ENCODE peak calls at places on chromosomes 7 and 10, in nine cellular contexts. One of them, this sample, is unnamed.

GRCh38 chr7:363626-364025 is 73.7 kb downstream of the FOXL3 start:
- DNase-seq in K562: no peak
- DNase-seq in right atrium auricular region: no peak
- DNase-seq in brain microvascular endothelial cell: no peak
- DNase-seq in Panc1: no peak
- DNase-seq in fibroblast of lung: no peak
- DNase-seq in mucosa of descending colon: peak
- DNase-seq in astrocyte of the spinal cord: no peak
- DNase-seq in heart right ventricle: no peak
- DNase-seq in this sample: no peak

GRCh38 chr7:151566897-151567320 is 47.2 kb upstream of the RHEB start:
- DNase-seq in heart right ventricle: no peak
- DNase-seq in right atrium auricular region: no peak
- DNase-seq in Panc1: no peak
- DNase-seq in astrocyte of the spinal cord: no peak
- DNase-seq in brain microvascular endothelial cell: peak
- DNase-seq in mucosa of descending colon: no peak
- DNase-seq in K562: no peak
- DNase-seq in fibroblast of lung: peak
- DNase-seq in this sample: peak

GRCh38 chr7:388961-389701 is 99.2 kb downstream of the FOXL3 start:
- DNase-seq in mucosa of descending colon: peak
- DNase-seq in heart right ventricle: no peak
- DNase-seq in Panc1: no peak
- DNase-seq in K562: no peak
- DNase-seq in right atrium auricular region: no peak
- DNase-seq in fibroblast of lung: no peak
- DNase-seq in brain microvascular endothelial cell: no peak
- DNase-seq in astrocyte of the spinal cord: no peak
- DNase-seq in this sample: no peak

GRCh38 chr7:5218564-5219360 is 28.7 kb downstream of the WIPI2 start:
- DNase-seq in fibroblast of lung: no peak
- DNase-seq in K562: no peak
- DNase-seq in astrocyte of the spinal cord: no peak
- DNase-seq in right atrium auricular region: no peak
- DNase-seq in brain microvascular endothelial cell: no peak
- DNase-seq in mucosa of descending colon: peak
- DNase-seq in Panc1: no peak
- DNase-seq in heart right ventricle: no peak
- DNase-seq in this sample: no peak

GRCh38 chr7:142739927-142740492 is 9.3 kb upstream of the PRSS1 start:
- DNase-seq in right atrium auricular region: no peak
- DNase-seq in brain microvascular endothelial cell: no peak
- DNase-seq in K562: no peak
- DNase-seq in astrocyte of the spinal cord: no peak
- DNase-seq in mucosa of descending colon: no peak
- DNase-seq in Panc1: no peak
- DNase-seq in fibroblast of lung: no peak
- DNase-seq in heart right ventricle: no peak
- DNase-seq in this sample: no peak

GRCh38 chr7:159024280-159024951 is 120.3 kb downstream of the VIPR2 start:
- DNase-seq in right atrium auricular region: no peak
- DNase-seq in K562: no peak
- DNase-seq in astrocyte of the spinal cord: no peak
- DNase-seq in fibroblast of lung: no peak
- DNase-seq in brain microvascular endothelial cell: no peak
- DNase-seq in mucosa of descending colon: no peak
- DNase-seq in Panc1: no peak
- DNase-seq in heart right ventricle: no peak
- DNase-seq in this sample: no peak

GRCh38 chr7:1151156-1151555 is 8.8 kb downstream of the ZFAND2A start:
- DNase-seq in Panc1: no peak
- DNase-seq in heart right ventricle: no peak
- DNase-seq in K562: no peak
- DNase-seq in astrocyte of the spinal cord: no peak
- DNase-seq in right atrium auricular region: no peak
- DNase-seq in brain microvascular endothelial cell: no peak
- DNase-seq in mucosa of descending colon: no peak
- DNase-seq in fibroblast of lung: no peak
- DNase-seq in this sample: no peak

GRCh38 chr7:24970676-24971075 is 9.3 kb downstream of the OSBPL3 start:
- DNase-seq in Panc1: no peak
- DNase-seq in right atrium auricular region: no peak
- DNase-seq in brain microvascular endothelial cell: no peak
- DNase-seq in K562: no peak
- DNase-seq in mucosa of descending colon: no peak
- DNase-seq in fibroblast of lung: peak
- DNase-seq in astrocyte of the spinal cord: peak
- DNase-seq in heart right ventricle: no peak
- DNase-seq in this sample: peak

GRCh38 chr7:83306487-83306886 is 143.8 kb upstream of the PCLO start:
- DNase-seq in Panc1: no peak
- DNase-seq in heart right ventricle: no peak
- DNase-seq in mucosa of descending colon: no peak
- DNase-seq in K562: no peak
- DNase-seq in astrocyte of the spinal cord: no peak
- DNase-seq in brain microvascular endothelial cell: no peak
- DNase-seq in right atrium auricular region: no peak
- DNase-seq in fibroblast of lung: no peak
- DNase-seq in this sample: no peak

GRCh38 chr7:72183835-72184234 is 228.3 kb downstream of the CALN1 start:
- DNase-seq in K562: peak
- DNase-seq in fibroblast of lung: no peak
- DNase-seq in astrocyte of the spinal cord: no peak
- DNase-seq in heart right ventricle: no peak
- DNase-seq in Panc1: no peak
- DNase-seq in mucosa of descending colon: no peak
- DNase-seq in brain microvascular endothelial cell: no peak
- DNase-seq in right atrium auricular region: no peak
- DNase-seq in this sample: peak

GRCh38 chr10:128850647-128851046 is 616.4 kb upstream of the MGMT start:
- DNase-seq in K562: no peak
- DNase-seq in brain microvascular endothelial cell: no peak
- DNase-seq in fibroblast of lung: no peak
- DNase-seq in astrocyte of the spinal cord: no peak
- DNase-seq in mucosa of descending colon: no peak
- DNase-seq in heart right ventricle: no peak
- DNase-seq in Panc1: no peak
- DNase-seq in right atrium auricular region: no peak
- DNase-seq in this sample: no peak

GRCh38 chr7:104943502-104944343 is 70.3 kb upstream of the KMT2E start:
- DNase-seq in brain microvascular endothelial cell: peak
- DNase-seq in right atrium auricular region: peak
- DNase-seq in fibroblast of lung: no peak
- DNase-seq in K562: peak
- DNase-seq in mucosa of descending colon: peak
- DNase-seq in heart right ventricle: peak
- DNase-seq in astrocyte of the spinal cord: peak
- DNase-seq in Panc1: no peak
- DNase-seq in this sample: no peak
- H3K4me3 ChIP-seq in brain microvascular endothelial cell: no peak
- H3K4me3 ChIP-seq in right atrium auricular region: no peak
- H3K4me3 ChIP-seq in fibroblast of lung: no peak
- H3K4me3 ChIP-seq in K562: no peak
- H3K4me3 ChIP-seq in mucosa of descending colon: no peak
- H3K4me3 ChIP-seq in heart right ventricle: no peak
- H3K4me3 ChIP-seq in astrocyte of the spinal cord: no peak
- H3K4me3 ChIP-seq in Panc1: no peak
- H3K4me3 ChIP-seq in this sample: no peak

DNA sequence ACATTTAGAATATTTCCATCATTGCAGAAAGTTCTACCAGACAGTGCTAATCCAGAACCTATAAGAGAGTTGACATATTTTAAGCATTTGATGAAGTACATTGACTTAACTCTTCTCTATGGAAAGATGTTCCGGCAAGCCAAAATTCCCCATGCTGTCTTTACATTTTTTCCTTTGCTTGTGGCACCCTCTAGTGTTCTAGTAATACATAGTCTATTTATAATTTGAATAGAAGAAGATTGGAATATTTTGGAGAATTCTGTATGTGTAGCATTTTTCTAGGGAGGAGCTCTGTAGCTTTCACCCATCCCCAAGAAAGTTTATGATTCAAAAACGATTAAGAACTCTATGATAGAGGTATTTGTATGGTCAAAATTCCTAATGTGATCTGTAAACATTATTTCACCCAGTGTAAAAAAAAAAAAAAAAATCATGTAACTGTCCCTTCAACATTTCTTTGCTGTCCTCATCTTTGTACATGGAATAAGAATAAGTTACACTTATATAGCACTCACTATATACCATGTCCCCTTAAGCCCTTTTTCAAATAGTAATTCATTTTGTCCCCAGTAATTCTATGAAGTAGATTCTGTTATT is 33.2 kb downstream of the NRF1 start:
- DNase-seq in Panc1: peak
- DNase-seq in heart right ventricle: no peak
- DNase-seq in astrocyte of the spinal cord: peak
- DNase-seq in fibroblast of lung: peak
- DNase-seq in mucosa of descending colon: no peak
- DNase-seq in K562: peak
- DNase-seq in right atrium auricular region: no peak
- DNase-seq in brain microvascular endothelial cell: peak
- DNase-seq in this sample: peak
- TF ChIP-seq CTCF in Panc1: peak
- TF ChIP-seq CTCF in heart right ventricle: peak
- TF ChIP-seq CTCF in astrocyte of the spinal cord: peak
- TF ChIP-seq CTCF in fibroblast of lung: peak
- TF ChIP-seq CTCF in mucosa of descending colon: no peak
- TF ChIP-seq CTCF in K562: peak
- TF ChIP-seq CTCF in right atrium auricular region: peak
- TF ChIP-seq CTCF in brain microvascular endothelial cell: peak
- TF ChIP-seq CTCF in this sample: peak

GRCh38 chr10:99522511-99523250 is 10.1 kb upstream of the NKX2-3 start:
- DNase-seq in mucosa of descending colon: peak
- DNase-seq in heart right ventricle: peak
- DNase-seq in astrocyte of the spinal cord: no peak
- DNase-seq in fibroblast of lung: no peak
- DNase-seq in Panc1: no peak
- DNase-seq in K562: no peak
- DNase-seq in right atrium auricular region: no peak
- DNase-seq in brain microvascular endothelial cell: no peak
- DNase-seq in this sample: no peak
- H3K4me3 ChIP-seq in mucosa of descending colon: no peak
- H3K4me3 ChIP-seq in heart right ventricle: no peak
- H3K4me3 ChIP-seq in astrocyte of the spinal cord: no peak
- H3K4me3 ChIP-seq in fibroblast of lung: no peak
- H3K4me3 ChIP-seq in Panc1: no peak
- H3K4me3 ChIP-seq in K562: no peak
- H3K4me3 ChIP-seq in right atrium auricular region: no peak
- H3K4me3 ChIP-seq in brain microvascular endothelial cell: no peak
- H3K4me3 ChIP-seq in this sample: no peak

DNA sequence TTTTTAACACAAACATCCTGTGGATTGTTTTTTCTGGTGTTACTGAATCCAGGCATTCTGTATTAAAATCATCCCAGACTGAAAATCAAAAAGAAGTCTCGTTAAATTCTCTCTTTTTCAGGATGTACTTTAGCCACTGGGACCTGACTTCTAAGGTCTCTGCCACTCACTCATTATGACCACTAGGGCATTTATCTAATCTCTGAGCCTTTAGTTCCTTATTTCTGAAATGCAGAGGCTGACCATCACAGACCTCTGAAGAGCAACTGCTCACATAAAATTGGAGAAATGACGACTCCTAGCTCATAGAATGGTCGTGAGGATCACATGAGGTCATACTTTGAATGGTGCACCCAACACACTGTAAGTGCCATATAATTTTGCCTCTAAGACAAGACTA is 63.2 kb downstream of the KCNMA1 start:
- DNase-seq in right atrium auricular region: no peak
- DNase-seq in K562: peak
- DNase-seq in heart right ventricle: no peak
- DNase-seq in Panc1: no peak
- DNase-seq in astrocyte of the spinal cord: no peak
- DNase-seq in mucosa of descending colon: no peak
- DNase-seq in fibroblast of lung: no peak
- DNase-seq in brain microvascular endothelial cell: no peak
- DNase-seq in this sample: no peak
- TF ChIP-seq CTCF in right atrium auricular region: no peak
- TF ChIP-seq CTCF in K562: peak
- TF ChIP-seq CTCF in heart right ventricle: no peak
- TF ChIP-seq CTCF in Panc1: no peak
- TF ChIP-seq CTCF in astrocyte of the spinal cord: peak
- TF ChIP-seq CTCF in mucosa of descending colon: no peak
- TF ChIP-seq CTCF in fibroblast of lung: peak
- TF ChIP-seq CTCF in brain microvascular endothelial cell: peak
- TF ChIP-seq CTCF in this sample: no peak

DNA sequence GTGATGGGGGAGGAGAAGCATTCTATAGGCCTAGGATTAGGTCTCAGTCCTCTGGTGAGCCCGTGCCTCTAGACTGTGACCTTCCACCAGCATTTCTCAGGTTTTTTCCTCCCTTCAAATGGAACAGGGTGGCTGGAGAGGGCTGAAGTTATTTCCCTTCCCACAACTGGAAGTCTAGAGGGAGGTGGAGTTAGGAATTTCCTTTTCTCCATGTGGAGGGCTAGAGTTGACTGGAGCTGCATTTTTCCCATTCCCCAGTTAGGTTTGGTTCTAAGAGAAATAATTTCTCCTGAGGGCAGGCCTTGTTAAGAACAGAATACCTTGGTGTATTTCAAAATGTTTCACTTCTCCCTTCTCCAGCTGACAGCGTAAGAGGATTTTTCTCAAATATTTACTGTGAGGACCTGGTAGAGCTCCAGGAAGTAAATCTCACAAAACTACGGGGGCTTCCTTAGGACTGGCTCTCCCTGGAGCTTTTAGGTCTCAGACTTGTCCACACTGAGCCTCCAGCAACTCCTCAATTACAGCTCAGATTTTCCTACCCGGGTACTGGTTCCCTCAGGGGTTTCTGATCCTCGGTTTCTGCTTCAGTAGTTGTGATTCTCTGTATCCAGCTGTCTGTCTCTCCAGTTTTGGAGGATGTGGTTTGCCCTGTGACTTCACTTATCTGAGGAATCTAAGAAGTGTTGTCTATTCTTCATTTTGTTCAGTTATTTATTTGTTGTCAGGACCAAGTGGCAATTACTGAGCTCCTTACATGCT is 6.0 kb upstream of the REEP3 start:
- DNase-seq in astrocyte of the spinal cord: peak
- DNase-seq in Panc1: no peak
- DNase-seq in right atrium auricular region: no peak
- DNase-seq in brain microvascular endothelial cell: peak
- DNase-seq in heart right ventricle: no peak
- DNase-seq in mucosa of descending colon: no peak
- DNase-seq in K562: no peak
- DNase-seq in fibroblast of lung: peak
- DNase-seq in this sample: peak
- H3K4me3 ChIP-seq in astrocyte of the spinal cord: no peak
- H3K4me3 ChIP-seq in Panc1: peak
- H3K4me3 ChIP-seq in right atrium auricular region: no peak
- H3K4me3 ChIP-seq in brain microvascular endothelial cell: no peak
- H3K4me3 ChIP-seq in heart right ventricle: no peak
- H3K4me3 ChIP-seq in mucosa of descending colon: no peak
- H3K4me3 ChIP-seq in K562: no peak
- H3K4me3 ChIP-seq in fibroblast of lung: peak
- H3K4me3 ChIP-seq in this sample: no peak

GRCh38 chr7:107579881-107580715 is at the start of gene BCAP29:
- DNase-seq in K562: peak
- DNase-seq in fibroblast of lung: peak
- DNase-seq in heart right ventricle: peak
- DNase-seq in mucosa of descending colon: peak
- DNase-seq in right atrium auricular region: peak
- DNase-seq in Panc1: no peak
- DNase-seq in brain microvascular endothelial cell: peak
- DNase-seq in astrocyte of the spinal cord: peak
- DNase-seq in this sample: peak
- TF ChIP-seq CTCF in K562: peak
- TF ChIP-seq CTCF in fibroblast of lung: no peak
- TF ChIP-seq CTCF in heart right ventricle: peak
- TF ChIP-seq CTCF in mucosa of descending colon: no peak
- TF ChIP-seq CTCF in right atrium auricular region: peak
- TF ChIP-seq CTCF in Panc1: peak
- TF ChIP-seq CTCF in brain microvascular endothelial cell: peak
- TF ChIP-seq CTCF in astrocyte of the spinal cord: peak
- TF ChIP-seq CTCF in this sample: peak

GRCh38 chr7:50273301-50273700 is 31.2 kb upstream of the IKZF1 start:
- DNase-seq in brain microvascular endothelial cell: no peak
- DNase-seq in mucosa of descending colon: no peak
- DNase-seq in right atrium auricular region: no peak
- DNase-seq in K562: no peak
- DNase-seq in Panc1: no peak
- DNase-seq in astrocyte of the spinal cord: no peak
- DNase-seq in heart right ventricle: no peak
- DNase-seq in fibroblast of lung: no peak
- DNase-seq in this sample: no peak
- H3K4me3 ChIP-seq in brain microvascular endothelial cell: no peak
- H3K4me3 ChIP-seq in mucosa of descending colon: no peak
- H3K4me3 ChIP-seq in right atrium auricular region: no peak
- H3K4me3 ChIP-seq in K562: no peak
- H3K4me3 ChIP-seq in Panc1: no peak
- H3K4me3 ChIP-seq in astrocyte of the spinal cord: no peak
- H3K4me3 ChIP-seq in heart right ventricle: no peak
- H3K4me3 ChIP-seq in fibroblast of lung: no peak
- H3K4me3 ChIP-seq in this sample: no peak

This sample was measured in fibroblast of mammary gland.